ENCODE peak calls at places on chromosomes 5 and 9, in five cellular contexts. W is activated CD4-positive, alpha-beta T cell treated with anti-CD3 and anti-CD28 coated beads, Interleukin-2, amount 50 U/mL, for 1 hour; Z is stimulated activated CD8-positive, alpha-beta memory T cell treated with anti-CD3 and anti-CD28 coated beads, Interleukin-12 subunit alpha, Interleukin-12 subunit beta, amount 100 ng/mL, for 1 hour; K is stimulated activated CD4-positive, alpha-beta T cell treated with anti-CD3 and anti-CD28 coated beads, Interleukin-1b, Interleukin-23, amount 100 ng/mL, for 48 hours; X is immature natural killer cell. D is an unnamed sample.

GRCh38 chr9:107439991-107440456 is 49.5 kb downstream of the KLF4 start:
- DNase-seq in X (no peak), Z (no peak), W (no peak), K (no peak), D (no peak)

GRCh38 chr5:158051036-158051435 is 192.1 kb upstream of the CLINT1 start:
- DNase-seq in K (no peak), W (no peak), X (no peak), Z (no peak), D (no peak)

GRCh38 chr5:112418412-112419049 is 546 bp downstream of the EPB41L4A start:
- DNase-seq in K (no peak), X (no peak), W (no peak), Z (no peak), D (no peak)

GRCh38 chr5:142716963-142717362 is 31.1 kb upstream of the FGF1 start:
- DNase-seq in W (peak), Z (no peak), K (peak), X (peak), D (peak)

GRCh38 chr5:112159435-112159834 is 259.6 kb downstream of the EPB41L4A start:
- DNase-seq in Z (no peak), W (no peak), K (no peak), X (no peak), D (no peak)

GRCh38 chr5:2614571-2614970 is 136.9 kb downstream of the IRX2 start:
- DNase-seq in W (no peak), X (no peak), K (no peak), Z (no peak), D (no peak)

GRCh38 chr9:23665635-23666034 is 160.4 kb downstream of the ELAVL2 start:
- DNase-seq in K (no peak), W (no peak), X (no peak), Z (no peak), D (no peak)

GRCh38 chr9:95516736-95517558 is at the start of gene PTCH1:
- DNase-seq in W (peak), Z (no peak), K (peak), X (peak), D (no peak)

GRCh38 chr9:136679431-136679941 is 7.8 kb downstream of the AGPAT2 start:
- DNase-seq in X (no peak), K (no peak), Z (no peak), W (no peak), D (peak)

GRCh38 chr9:120436937-120437592 is 142.9 kb downstream of the CDK5RAP2 start:
- DNase-seq in W (no peak), X (peak), K (no peak), Z (no peak), D (peak)

GRCh38 chr9:113160571-113160970 is 9.8 kb downstream of the SLC31A2 start:
- DNase-seq in K (no peak), Z (no peak), X (no peak), W (no peak), D (no peak)

GRCh38 chr9:127093319-127094020 is 29.0 kb downstream of the ANGPTL2 start:
- DNase-seq in W (no peak), X (no peak), K (no peak), Z (no peak), D (no peak)

GRCh38 chr5:143215685-143216084 is 187.8 kb downstream of the NR3C1 start:
- DNase-seq in W (no peak), Z (no peak), K (no peak), X (no peak), D (peak)

GRCh38 chr5:167916706-167917105 is 374.7 kb upstream of the WWC1 start:
- DNase-seq in K (no peak), W (no peak), Z (no peak), X (no peak), D (no peak)

GRCh38 chr5:79756102-79756501 is 66.5 kb downstream of the CMYA5 start:
- DNase-seq in X (no peak), W (no peak), K (no peak), Z (no peak), D (no peak)

GRCh38 chr9:87569008-87569908 is 71.6 kb downstream of the DAPK1 start:
- DNase-seq in Z (no peak), X (no peak), K (no peak), W (no peak), D (no peak)

GRCh38 chr5:28548856-28549255 is 1510.5 kb upstream of the CDH9 start:
- DNase-seq in X (no peak), Z (no peak), K (no peak), W (no peak), D (no peak)

GRCh38 chr9:129888085-129888808 is 53.0 kb downstream of the USP20 start:
- DNase-seq in X (peak), Z (peak), W (peak), K (peak), D (peak)

GRCh38 chr5:120255214-120255613 is 208.9 kb upstream of the PRR16 start:
- DNase-seq in Z (no peak), X (no peak), W (no peak), K (no peak), D (no peak)

GRCh38 chr9:109789582-109790360 is 9.8 kb downstream of the PALM2AKAP2 start:
- DNase-seq in W (no peak), Z (no peak), K (no peak), X (no peak), D (no peak)

GRCh38 chr9:38507587-38507986 is 83.3 kb upstream of the IGFBPL1 start:
- DNase-seq in W (no peak), X (no peak), Z (no peak), K (no peak), D (no peak)

GRCh38 chr9:136629879-136630661 is 32.6 kb upstream of the EGFL7 start:
- DNase-seq in X (peak), K (peak), Z (peak), W (peak), D (no peak)

GRCh38 chr9:90843530-90843929 is 41.9 kb downstream of the SYK start:
- DNase-seq in X (no peak), W (no peak), K (no peak), Z (no peak), D (peak)

GRCh38 chr9:127218818-127219217 is 45.8 kb upstream of the GARNL3 start:
- DNase-seq in W (no peak), X (no peak), K (no peak), Z (no peak), D (no peak)

GRCh38 chr5:180669661-180670060 is 20.3 kb upstream of the FLT4 start:
- DNase-seq in W (no peak), Z (no peak), X (no peak), K (no peak), D (no peak)

D was measured in HL-60.